ENCODE peak calls at places on chromosomes 6 and 20, in five cellular contexts. One of them, this sample, is unnamed.

GRCh38 chr6:44284867-44285266 is 14.6 kb downstream of the TMEM151B start:
- DNase-seq in H1: no peak
- DNase-seq in GM12878: no peak
- DNase-seq in HepG2: no peak
- DNase-seq in NT2/D1: no peak
- DNase-seq in this sample: no peak

GRCh38 chr6:100173211-100173610 is 179.2 kb upstream of the MCHR2 start:
- DNase-seq in H1: no peak
- DNase-seq in GM12878: no peak
- DNase-seq in HepG2: no peak
- DNase-seq in NT2/D1: no peak
- DNase-seq in this sample: no peak

GRCh38 chr6:125310994-125311649 is 9.4 kb upstream of the HDDC2 start:
- DNase-seq in H1: no peak
- DNase-seq in GM12878: no peak
- DNase-seq in HepG2: peak; percentile 68
- DNase-seq in NT2/D1: peak; percentile 25
- DNase-seq in this sample: peak; percentile 65

GRCh38 chr20:52105045-52105572 is 86.5 kb downstream of the ZFP64 start:
- DNase-seq in H1: peak; percentile 82
- DNase-seq in GM12878: no peak
- DNase-seq in HepG2: no peak
- DNase-seq in NT2/D1: peak; percentile 72
- DNase-seq in this sample: peak; percentile 76

GRCh38 chr20:60361761-60362410 is 403.7 kb downstream of the CDH26 start:
- DNase-seq in H1: no peak
- DNase-seq in GM12878: no peak
- DNase-seq in HepG2: no peak
- DNase-seq in NT2/D1: no peak
- DNase-seq in this sample: no peak

GRCh38 chr6:142907017-142907470 is 37.9 kb downstream of the HIVEP2 start:
- DNase-seq in H1: no peak
- DNase-seq in GM12878: no peak
- DNase-seq in HepG2: no peak
- DNase-seq in NT2/D1: no peak
- DNase-seq in this sample: no peak

GRCh38 chr6:35717449-35718353 is 19.1 kb upstream of the ARMC12 start:
- DNase-seq in H1: no peak
- DNase-seq in GM12878: no peak
- DNase-seq in HepG2: no peak
- DNase-seq in NT2/D1: no peak
- DNase-seq in this sample: peak; percentile 3

GRCh38 chr6:169844946-169845345 is 93.5 kb downstream of the ERMARD start:
- DNase-seq in H1: no peak
- DNase-seq in GM12878: no peak
- DNase-seq in HepG2: no peak
- DNase-seq in NT2/D1: no peak
- DNase-seq in this sample: no peak

GRCh38 chr6:26175033-26175427 is 87.8 kb downstream of the HFE start:
- DNase-seq in H1: no peak
- DNase-seq in GM12878: no peak
- DNase-seq in HepG2: no peak
- DNase-seq in NT2/D1: no peak
- DNase-seq in this sample: no peak

GRCh38 chr6:27422651-27423332 is 34.2 kb downstream of the ZNF391 start:
- DNase-seq in H1: peak; percentile 52
- DNase-seq in GM12878: no peak
- DNase-seq in HepG2: no peak
- DNase-seq in NT2/D1: no peak
- DNase-seq in this sample: no peak

GRCh38 chr20:36575066-36575743 is 1.8 kb downstream of the TGIF2 start:
- DNase-seq in H1: peak; percentile 64
- DNase-seq in GM12878: no peak
- DNase-seq in HepG2: peak; percentile 73
- DNase-seq in NT2/D1: no peak
- DNase-seq in this sample: peak; percentile 30

GRCh38 chr6:35185302-35185681 is 28.5 kb upstream of the SCUBE3 start:
- DNase-seq in H1: no peak
- DNase-seq in GM12878: no peak
- DNase-seq in HepG2: peak; percentile 82
- DNase-seq in NT2/D1: no peak
- DNase-seq in this sample: no peak

GRCh38 chr6:54473328-54473727 is 165.1 kb downstream of the TINAG start:
- DNase-seq in H1: no peak
- DNase-seq in GM12878: no peak
- DNase-seq in HepG2: no peak
- DNase-seq in NT2/D1: no peak
- DNase-seq in this sample: no peak

GRCh38 chr6:41073968-41074691 is 1.4 kb downstream of the NFYA start:
- DNase-seq in H1: no peak
- DNase-seq in GM12878: no peak
- DNase-seq in HepG2: no peak
- DNase-seq in NT2/D1: no peak
- DNase-seq in this sample: no peak

DNA sequence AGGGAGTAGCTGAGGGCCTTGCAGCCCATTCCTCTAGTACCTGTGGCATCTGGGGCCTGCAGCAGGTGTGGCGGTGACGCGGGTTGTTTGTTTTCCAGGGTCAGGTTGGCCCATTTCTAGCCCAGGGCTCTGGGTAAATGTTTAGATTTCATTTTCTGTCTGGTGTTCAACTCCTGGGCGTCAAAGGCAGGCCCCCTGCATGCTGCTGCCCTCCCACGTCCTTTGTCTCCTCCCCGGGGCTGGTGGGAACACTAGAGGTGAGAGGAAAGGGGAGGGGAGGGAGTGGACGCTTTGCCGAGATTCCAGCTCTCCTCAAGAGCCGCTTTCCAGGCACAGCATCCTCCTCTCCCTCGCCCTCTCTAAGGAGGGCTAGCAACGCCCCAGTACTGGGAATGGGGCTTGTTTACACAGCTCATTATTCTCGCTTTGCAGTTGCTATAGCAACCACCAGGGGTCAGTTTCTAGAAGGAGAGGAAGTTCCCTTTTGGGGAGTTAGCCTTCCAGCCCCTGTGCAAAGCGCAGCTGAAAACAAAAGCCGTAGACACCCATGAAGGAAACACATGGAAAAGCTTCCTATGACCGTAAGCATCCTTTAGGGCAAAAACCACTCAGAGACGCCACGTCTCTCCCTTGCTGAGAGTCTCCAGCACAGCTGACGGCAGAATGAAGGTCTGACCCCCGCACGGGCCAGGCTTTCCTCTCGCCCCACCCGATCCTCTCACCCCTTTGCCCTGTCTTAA is 170.6 kb downstream of the LY86 start:
- DNase-seq in H1: peak; percentile 74
- DNase-seq in GM12878: peak; percentile 13
- DNase-seq in HepG2: peak; percentile 40
- DNase-seq in NT2/D1: peak; percentile 60
- DNase-seq in this sample: peak; percentile 50
- TF ChIP-seq SUZ12 in H1: no peak
- TF ChIP-seq SUZ12 in GM12878: no peak
- TF ChIP-seq SUZ12 in HepG2: no peak
- TF ChIP-seq SUZ12 in NT2/D1: no peak
- TF ChIP-seq SUZ12 in this sample: no peak

GRCh38 chr20:24460712-24461111 is 8.7 kb upstream of the SYNDIG1 start:
- DNase-seq in H1: no peak
- DNase-seq in GM12878: no peak
- DNase-seq in HepG2: no peak
- DNase-seq in NT2/D1: no peak
- DNase-seq in this sample: no peak
- TF ChIP-seq SUZ12 in H1: no peak
- TF ChIP-seq SUZ12 in GM12878: no peak
- TF ChIP-seq SUZ12 in HepG2: no peak
- TF ChIP-seq SUZ12 in NT2/D1: no peak
- TF ChIP-seq SUZ12 in this sample: no peak

GRCh38 chr6:129402244-129402643 is 307.7 kb downstream of the ARHGAP18 start:
- DNase-seq in H1: no peak
- DNase-seq in GM12878: no peak
- DNase-seq in HepG2: no peak
- DNase-seq in NT2/D1: no peak
- DNase-seq in this sample: no peak
- TF ChIP-seq SUZ12 in H1: no peak
- TF ChIP-seq SUZ12 in GM12878: no peak
- TF ChIP-seq SUZ12 in HepG2: no peak
- TF ChIP-seq SUZ12 in NT2/D1: no peak
- TF ChIP-seq SUZ12 in this sample: no peak

DNA sequence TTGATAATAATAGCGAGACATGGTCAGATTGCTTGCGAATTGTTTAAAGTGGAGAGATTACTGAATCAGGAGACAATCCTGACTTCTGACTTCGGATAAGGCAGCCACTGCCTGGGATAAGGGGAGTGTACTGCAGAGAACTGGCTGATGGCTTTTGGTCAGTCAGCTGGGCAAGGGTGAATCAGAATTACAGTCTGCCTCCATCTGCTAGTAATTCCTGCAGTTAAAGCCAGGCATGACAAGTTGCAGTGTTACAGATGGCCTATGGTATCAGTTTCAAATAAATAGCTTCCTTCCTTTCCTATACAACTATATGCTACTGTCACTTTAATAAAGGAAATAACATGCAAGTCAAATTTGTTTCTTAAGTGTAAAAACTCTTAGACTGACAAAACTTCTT is 245.0 kb downstream of the ADGRB3 start:
- DNase-seq in H1: no peak
- DNase-seq in GM12878: no peak
- DNase-seq in HepG2: no peak
- DNase-seq in NT2/D1: no peak
- DNase-seq in this sample: no peak
- TF ChIP-seq SUZ12 in H1: no peak
- TF ChIP-seq SUZ12 in GM12878: no peak
- TF ChIP-seq SUZ12 in HepG2: no peak
- TF ChIP-seq SUZ12 in NT2/D1: no peak
- TF ChIP-seq SUZ12 in this sample: no peak

DNA sequence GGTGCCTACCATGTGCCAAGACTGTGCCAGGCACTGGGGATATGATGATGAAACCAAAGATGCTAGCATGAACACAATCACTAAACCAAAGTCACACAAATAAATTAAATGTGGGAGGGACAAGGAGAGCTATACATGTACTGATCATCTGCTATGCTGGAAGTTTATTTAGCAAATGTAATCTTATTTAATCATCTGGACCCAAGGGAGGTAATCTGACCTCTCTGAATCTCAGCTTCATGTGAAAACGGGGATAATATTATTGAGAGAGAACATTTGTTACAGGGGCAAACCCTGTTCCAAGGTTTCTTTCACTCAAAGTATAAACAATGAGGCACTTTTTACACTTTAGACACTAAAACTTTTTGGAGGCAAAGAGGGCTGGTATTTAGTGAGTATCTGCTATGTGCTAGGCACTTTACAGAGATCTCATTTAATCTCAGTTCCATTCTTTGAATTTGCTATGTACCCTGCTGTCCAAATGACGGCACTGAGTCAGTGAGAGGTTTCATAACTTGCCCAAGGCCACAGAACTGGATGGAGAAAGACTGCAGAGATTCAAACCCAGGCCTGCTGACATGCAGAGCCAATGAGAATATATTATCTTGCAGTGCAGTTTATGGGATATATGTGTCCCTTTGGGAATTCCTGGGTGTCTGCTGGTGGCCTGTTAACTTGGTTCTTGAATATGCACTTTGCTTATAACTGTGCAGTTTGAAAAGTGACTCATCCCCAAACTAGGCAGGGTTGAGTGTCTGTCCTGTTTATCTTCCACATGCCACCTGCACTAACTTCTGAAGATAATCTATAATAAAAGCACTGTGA is 3.3 kb upstream of the ASXL1 start:
- DNase-seq in H1: no peak
- DNase-seq in GM12878: peak; percentile 59
- DNase-seq in HepG2: peak; percentile 93
- DNase-seq in NT2/D1: no peak
- DNase-seq in this sample: no peak
- TF ChIP-seq SUZ12 in H1: no peak
- TF ChIP-seq SUZ12 in GM12878: no peak
- TF ChIP-seq SUZ12 in HepG2: no peak
- TF ChIP-seq SUZ12 in NT2/D1: no peak
- TF ChIP-seq SUZ12 in this sample: no peak

GRCh38 chr6:84848960-84849359 is 84.6 kb upstream of the TBX18 start:
- DNase-seq in H1: no peak
- DNase-seq in GM12878: no peak
- DNase-seq in HepG2: no peak
- DNase-seq in NT2/D1: no peak
- DNase-seq in this sample: no peak
- TF ChIP-seq SUZ12 in H1: no peak
- TF ChIP-seq SUZ12 in GM12878: no peak
- TF ChIP-seq SUZ12 in HepG2: no peak
- TF ChIP-seq SUZ12 in NT2/D1: no peak
- TF ChIP-seq SUZ12 in this sample: no peak

GRCh38 chr6:146545608-146546007 is 2.0 kb downstream of the RAB32 start:
- DNase-seq in H1: no peak
- DNase-seq in GM12878: no peak
- DNase-seq in HepG2: no peak
- DNase-seq in NT2/D1: no peak
- DNase-seq in this sample: no peak
- TF ChIP-seq SUZ12 in H1: no peak
- TF ChIP-seq SUZ12 in GM12878: no peak
- TF ChIP-seq SUZ12 in HepG2: no peak
- TF ChIP-seq SUZ12 in NT2/D1: no peak
- TF ChIP-seq SUZ12 in this sample: no peak

GRCh38 chr20:44017211-44017610 is 102.6 kb downstream of the TOX2 start:
- DNase-seq in H1: no peak
- DNase-seq in GM12878: no peak
- DNase-seq in HepG2: no peak
- DNase-seq in NT2/D1: no peak
- DNase-seq in this sample: no peak
- TF ChIP-seq SUZ12 in H1: no peak
- TF ChIP-seq SUZ12 in GM12878: no peak
- TF ChIP-seq SUZ12 in HepG2: no peak
- TF ChIP-seq SUZ12 in NT2/D1: no peak
- TF ChIP-seq SUZ12 in this sample: no peak

This sample was measured in HEK293T.